ENCODE peak calls at places on chromosomes 4 and X, in seven cellular contexts. N, Z, M, J, G, V and I are unnamed samples.

GRCh38 chr4:176671532-176671931 is 121.2 kb downstream of the VEGFC start:
- DNase-seq in N (no peak), Z (no peak), M (peak), J (no peak), G (no peak), V (no peak), I (no peak)

GRCh38 chrX:35351795-35352483 is 409.3 kb downstream of the FAM47B start:
- DNase-seq in N (no peak), Z (no peak), M (no peak), J (no peak), G (no peak), V (no peak), I (no peak)

GRCh38 chr4:165368114-165368513 is 10.7 kb upstream of the CPE start:
- DNase-seq in N (no peak), Z (no peak), M (no peak), J (no peak), G (no peak), V (no peak), I (no peak)

GRCh38 chrX:99413317-99413716 is 996.8 kb downstream of the PCDH19 start:
- DNase-seq in N (no peak), Z (no peak), M (no peak), J (no peak), G (no peak), V (no peak), I (no peak)

GRCh38 chr4:105145913-105146285 is 777 bp upstream of the TET2 start:
- DNase-seq in N (no peak), Z (peak), M (no peak), J (no peak), G (no peak), V (no peak), I (no peak)

GRCh38 chr4:162392938-162393337 is 229.1 kb upstream of the FSTL5 start:
- DNase-seq in N (no peak), Z (no peak), M (no peak), J (no peak), G (no peak), V (no peak), I (no peak)

GRCh38 chrX:118593407-118593806 is 97.8 kb downstream of the DOCK11 start:
- DNase-seq in N (no peak), Z (no peak), M (no peak), J (no peak), G (no peak), V (no peak), I (no peak)

GRCh38 chr4:121272526-121272925 is 108.3 kb downstream of the QRFPR start:
- DNase-seq in N (no peak), Z (no peak), M (no peak), J (peak), G (peak), V (no peak), I (no peak)

GRCh38 chr4:107997001-107997788 is 7.5 kb downstream of the HADH start:
- DNase-seq in N (peak), Z (no peak), M (peak), J (no peak), G (peak), V (peak), I (no peak)

GRCh38 chr4:150867148-150867547 is 147.9 kb downstream of the LRBA start:
- DNase-seq in N (peak), Z (no peak), M (peak), J (peak), G (peak), V (peak), I (no peak)

GRCh38 chr4:102825261-102826071 is 1.9 kb downstream of the UBE2D3 start:
- DNase-seq in N (peak), Z (no peak), M (peak), J (peak), G (peak), V (no peak), I (no peak)

GRCh38 chr4:102823897-102824296 is 3.5 kb downstream of the UBE2D3 start:
- DNase-seq in N (no peak), Z (no peak), M (no peak), J (no peak), G (peak), V (no peak), I (no peak)

GRCh38 chr4:102826105-102826889 is 1.1 kb downstream of the UBE2D3 start:
- DNase-seq in N (no peak), Z (no peak), M (no peak), J (no peak), G (no peak), V (no peak), I (no peak)

GRCh38 chr4:102824398-102824797 is 3.0 kb downstream of the UBE2D3 start:
- DNase-seq in N (no peak), Z (no peak), M (no peak), J (no peak), G (no peak), V (no peak), I (no peak)

GRCh38 chr4:102823464-102823863 is 3.9 kb downstream of the UBE2D3 start:
- DNase-seq in N (no peak), Z (no peak), M (no peak), J (no peak), G (no peak), V (no peak), I (no peak)
- TF ChIP-seq CTCF in N (no peak), Z (no peak), M (no peak), J (no peak), G (no peak), V (no peak), I (no peak)

DNA sequence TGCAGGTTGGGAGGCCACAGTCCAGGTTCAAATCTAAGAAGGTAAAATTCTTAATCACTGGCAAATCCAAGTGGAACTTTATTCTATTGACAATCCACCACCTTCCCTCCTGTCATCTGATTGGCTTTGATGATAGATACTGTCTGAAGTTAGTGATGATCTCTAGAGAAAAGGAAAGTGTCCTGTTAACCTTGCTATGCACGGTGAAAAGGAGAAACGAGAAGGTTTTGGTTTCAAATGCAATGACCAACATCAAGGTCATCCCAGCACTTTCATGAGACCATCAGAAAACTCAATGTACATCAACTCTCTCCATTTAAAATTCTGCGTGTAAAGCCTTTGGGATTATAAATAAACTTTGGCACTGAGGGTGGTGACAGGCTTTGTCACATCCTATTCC is 87.2 kb downstream of the CHRNA9 start:
- DNase-seq in N (no peak), Z (no peak), M (no peak), J (no peak), G (no peak), V (no peak), I (no peak)
- H3K4me3 ChIP-seq in N (no peak), Z (no peak), M (no peak), J (no peak), G (no peak), V (no peak), I (no peak)

DNA sequence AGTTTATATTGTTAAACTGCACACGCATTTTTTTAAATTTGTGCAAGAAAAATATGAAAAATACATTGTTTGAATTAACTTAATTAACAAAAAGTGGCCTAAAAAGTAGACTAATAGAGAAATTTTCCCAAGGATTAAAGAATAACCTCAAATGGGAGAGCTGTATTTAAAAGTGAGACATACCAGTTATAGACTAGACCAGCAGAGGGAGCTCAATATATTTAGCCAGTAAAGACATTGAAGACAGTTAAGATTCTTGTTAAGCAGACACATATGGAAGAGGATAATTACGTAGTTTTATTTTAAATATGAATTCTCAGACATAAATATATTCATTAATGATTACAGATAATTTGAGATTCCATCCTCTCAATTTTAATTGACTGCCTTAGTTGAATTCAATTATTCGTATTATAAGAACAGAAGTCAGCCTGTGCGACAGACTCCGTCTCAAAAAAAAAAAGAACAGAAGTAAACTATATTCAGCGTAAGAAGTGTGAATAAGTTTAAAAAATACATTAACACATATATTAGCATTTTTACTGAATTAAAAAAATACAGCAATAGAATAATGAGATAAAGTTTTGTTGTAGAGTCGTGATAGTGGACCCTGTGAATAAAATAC is 64.8 kb downstream of the GLRA3 start:
- DNase-seq in N (no peak), Z (no peak), M (no peak), J (peak), G (peak), V (peak), I (no peak)
- TF ChIP-seq CTCF in N (peak), Z (no peak), M (peak), J (peak), G (peak), V (peak), I (no peak)

GRCh38 chrX:25006586-25007058 is 9.1 kb downstream of the ARX start:
- DNase-seq in N (no peak), Z (no peak), M (no peak), J (no peak), G (no peak), V (no peak), I (no peak)

GRCh38 chrX:25005034-25005381 is 10.8 kb downstream of the ARX start:
- DNase-seq in N (no peak), Z (peak), M (no peak), J (no peak), G (no peak), V (no peak), I (no peak)

GRCh38 chrX:25005382-25006185 is 10.2 kb downstream of the ARX start:
- DNase-seq in N (no peak), Z (peak), M (no peak), J (no peak), G (no peak), V (no peak), I (no peak)

GRCh38 chrX:25009407-25009806 is 6.4 kb downstream of the ARX start:
- DNase-seq in N (no peak), Z (no peak), M (no peak), J (no peak), G (no peak), V (no peak), I (no peak)

GRCh38 chrX:25007059-25008053 is 8.4 kb downstream of the ARX start:
- DNase-seq in N (no peak), Z (peak), M (no peak), J (no peak), G (no peak), V (no peak), I (no peak)
- H3K4me3 ChIP-seq in N (no peak), Z (no peak), M (no peak), J (peak), G (no peak), V (no peak), I (no peak)

GRCh38 chrX:30863969-30864368 is 25.1 kb downstream of the TAB3 start:
- DNase-seq in N (no peak), Z (no peak), M (peak), J (no peak), G (no peak), V (no peak), I (peak)
- TF ChIP-seq CTCF in N (no peak), Z (no peak), M (no peak), J (no peak), G (no peak), V (no peak), I (no peak)